ENCODE peak calls at places on chromosomes 5 and 9, in seven cellular contexts. One of them, this sample, is unnamed.

GRCh38 chr5:73867344-73868335 is 241.6 kb downstream of the ARHGEF28 start:
- DNase-seq in stimulated activated CD8-positive, alpha-beta memory T cell treated with anti-CD3 and anti-CD28 coated beads, Interleukin-4, amount 100 ng/mL, for 4 hours: no peak
- DNase-seq in central memory CD4-positive, alpha-beta T cell: no peak
- DNase-seq in GM19239: no peak
- DNase-seq in NCI-H526: no peak
- DNase-seq in T-helper 2 cell: no peak
- DNase-seq in AG09309: no peak
- DNase-seq in this sample: peak

GRCh38 chr9:4967521-4967920 is 17.6 kb upstream of the JAK2 start:
- DNase-seq in AG09309: no peak
- DNase-seq in NCI-H526: no peak
- DNase-seq in T-helper 2 cell: no peak
- DNase-seq in stimulated activated CD8-positive, alpha-beta memory T cell treated with anti-CD3 and anti-CD28 coated beads, Interleukin-4, amount 100 ng/mL, for 4 hours: no peak
- DNase-seq in GM19239: no peak
- DNase-seq in central memory CD4-positive, alpha-beta T cell: no peak
- DNase-seq in this sample: no peak

GRCh38 chr5:7324919-7325318 is 71.0 kb upstream of the ADCY2 start:
- DNase-seq in NCI-H526: no peak
- DNase-seq in central memory CD4-positive, alpha-beta T cell: no peak
- DNase-seq in stimulated activated CD8-positive, alpha-beta memory T cell treated with anti-CD3 and anti-CD28 coated beads, Interleukin-4, amount 100 ng/mL, for 4 hours: no peak
- DNase-seq in AG09309: no peak
- DNase-seq in T-helper 2 cell: no peak
- DNase-seq in GM19239: no peak
- DNase-seq in this sample: no peak

GRCh38 chr5:168368854-168369253 is 77.4 kb downstream of the WWC1 start:
- DNase-seq in NCI-H526: no peak
- DNase-seq in GM19239: no peak
- DNase-seq in stimulated activated CD8-positive, alpha-beta memory T cell treated with anti-CD3 and anti-CD28 coated beads, Interleukin-4, amount 100 ng/mL, for 4 hours: no peak
- DNase-seq in T-helper 2 cell: no peak
- DNase-seq in central memory CD4-positive, alpha-beta T cell: no peak
- DNase-seq in AG09309: no peak
- DNase-seq in this sample: no peak

GRCh38 chr9:3993783-3994182 is 306.1 kb downstream of the GLIS3 start:
- DNase-seq in NCI-H526: no peak
- DNase-seq in central memory CD4-positive, alpha-beta T cell: no peak
- DNase-seq in T-helper 2 cell: no peak
- DNase-seq in AG09309: no peak
- DNase-seq in stimulated activated CD8-positive, alpha-beta memory T cell treated with anti-CD3 and anti-CD28 coated beads, Interleukin-4, amount 100 ng/mL, for 4 hours: no peak
- DNase-seq in GM19239: no peak
- DNase-seq in this sample: no peak

GRCh38 chr5:172414618-172415599 is 39.4 kb downstream of the SH3PXD2B start:
- DNase-seq in NCI-H526: no peak
- DNase-seq in T-helper 2 cell: no peak
- DNase-seq in stimulated activated CD8-positive, alpha-beta memory T cell treated with anti-CD3 and anti-CD28 coated beads, Interleukin-4, amount 100 ng/mL, for 4 hours: no peak
- DNase-seq in AG09309: no peak
- DNase-seq in GM19239: no peak
- DNase-seq in central memory CD4-positive, alpha-beta T cell: no peak
- DNase-seq in this sample: peak

GRCh38 chr5:137659209-137659608 is 76.7 kb downstream of the KLHL3 start:
- DNase-seq in NCI-H526: no peak
- DNase-seq in stimulated activated CD8-positive, alpha-beta memory T cell treated with anti-CD3 and anti-CD28 coated beads, Interleukin-4, amount 100 ng/mL, for 4 hours: no peak
- DNase-seq in central memory CD4-positive, alpha-beta T cell: no peak
- DNase-seq in AG09309: no peak
- DNase-seq in T-helper 2 cell: no peak
- DNase-seq in GM19239: no peak
- DNase-seq in this sample: no peak

GRCh38 chr9:17481565-17481964 is 97.3 kb upstream of the SH3GL2 start:
- DNase-seq in central memory CD4-positive, alpha-beta T cell: no peak
- DNase-seq in AG09309: no peak
- DNase-seq in NCI-H526: no peak
- DNase-seq in GM19239: no peak
- DNase-seq in T-helper 2 cell: no peak
- DNase-seq in stimulated activated CD8-positive, alpha-beta memory T cell treated with anti-CD3 and anti-CD28 coated beads, Interleukin-4, amount 100 ng/mL, for 4 hours: no peak
- DNase-seq in this sample: no peak

GRCh38 chr9:18857334-18857733 is 175.7 kb downstream of the SAXO1 start:
- DNase-seq in NCI-H526: no peak
- DNase-seq in central memory CD4-positive, alpha-beta T cell: no peak
- DNase-seq in GM19239: no peak
- DNase-seq in AG09309: no peak
- DNase-seq in stimulated activated CD8-positive, alpha-beta memory T cell treated with anti-CD3 and anti-CD28 coated beads, Interleukin-4, amount 100 ng/mL, for 4 hours: no peak
- DNase-seq in T-helper 2 cell: no peak
- DNase-seq in this sample: no peak

GRCh38 chr9:97632406-97632991 is 669 bp downstream of the TSTD2 start:
- DNase-seq in NCI-H526: peak
- DNase-seq in T-helper 2 cell: no peak
- DNase-seq in AG09309: peak
- DNase-seq in stimulated activated CD8-positive, alpha-beta memory T cell treated with anti-CD3 and anti-CD28 coated beads, Interleukin-4, amount 100 ng/mL, for 4 hours: no peak
- DNase-seq in GM19239: no peak
- DNase-seq in central memory CD4-positive, alpha-beta T cell: no peak
- DNase-seq in this sample: no peak

GRCh38 chr5:121221483-121221882 is 630.2 kb upstream of the FTMT start:
- DNase-seq in stimulated activated CD8-positive, alpha-beta memory T cell treated with anti-CD3 and anti-CD28 coated beads, Interleukin-4, amount 100 ng/mL, for 4 hours: no peak
- DNase-seq in NCI-H526: no peak
- DNase-seq in central memory CD4-positive, alpha-beta T cell: no peak
- DNase-seq in AG09309: no peak
- DNase-seq in T-helper 2 cell: no peak
- DNase-seq in GM19239: no peak
- DNase-seq in this sample: no peak

GRCh38 chr5:33631786-33632185 is 191.0 kb downstream of the TARS1 start:
- DNase-seq in T-helper 2 cell: no peak
- DNase-seq in AG09309: no peak
- DNase-seq in central memory CD4-positive, alpha-beta T cell: no peak
- DNase-seq in GM19239: no peak
- DNase-seq in stimulated activated CD8-positive, alpha-beta memory T cell treated with anti-CD3 and anti-CD28 coated beads, Interleukin-4, amount 100 ng/mL, for 4 hours: no peak
- DNase-seq in NCI-H526: no peak
- DNase-seq in this sample: peak

GRCh38 chr5:6667648-6668047 is 34.4 kb downstream of the SRD5A1 start:
- DNase-seq in AG09309: no peak
- DNase-seq in T-helper 2 cell: no peak
- DNase-seq in NCI-H526: no peak
- DNase-seq in stimulated activated CD8-positive, alpha-beta memory T cell treated with anti-CD3 and anti-CD28 coated beads, Interleukin-4, amount 100 ng/mL, for 4 hours: no peak
- DNase-seq in GM19239: no peak
- DNase-seq in central memory CD4-positive, alpha-beta T cell: no peak
- DNase-seq in this sample: no peak

GRCh38 chr5:81544351-81545001 is 150.5 kb upstream of the ACOT12 start:
- DNase-seq in T-helper 2 cell: no peak
- DNase-seq in GM19239: no peak
- DNase-seq in stimulated activated CD8-positive, alpha-beta memory T cell treated with anti-CD3 and anti-CD28 coated beads, Interleukin-4, amount 100 ng/mL, for 4 hours: no peak
- DNase-seq in AG09309: no peak
- DNase-seq in central memory CD4-positive, alpha-beta T cell: no peak
- DNase-seq in NCI-H526: no peak
- DNase-seq in this sample: no peak

GRCh38 chr9:135547756-135548736 is 2.1 kb downstream of the OBP2A start:
- DNase-seq in T-helper 2 cell: no peak
- DNase-seq in AG09309: no peak
- DNase-seq in central memory CD4-positive, alpha-beta T cell: no peak
- DNase-seq in stimulated activated CD8-positive, alpha-beta memory T cell treated with anti-CD3 and anti-CD28 coated beads, Interleukin-4, amount 100 ng/mL, for 4 hours: no peak
- DNase-seq in GM19239: no peak
- DNase-seq in NCI-H526: no peak
- DNase-seq in this sample: no peak

GRCh38 chr5:141747152-141747640 is 65.2 kb upstream of the ARAP3 start:
- DNase-seq in AG09309: no peak
- DNase-seq in T-helper 2 cell: no peak
- DNase-seq in GM19239: no peak
- DNase-seq in stimulated activated CD8-positive, alpha-beta memory T cell treated with anti-CD3 and anti-CD28 coated beads, Interleukin-4, amount 100 ng/mL, for 4 hours: no peak
- DNase-seq in NCI-H526: peak
- DNase-seq in central memory CD4-positive, alpha-beta T cell: no peak
- DNase-seq in this sample: peak

GRCh38 chr5:43336159-43336558 is 22.9 kb upstream of the HMGCS1 start:
- DNase-seq in T-helper 2 cell: no peak
- DNase-seq in GM19239: no peak
- DNase-seq in NCI-H526: no peak
- DNase-seq in AG09309: no peak
- DNase-seq in central memory CD4-positive, alpha-beta T cell: no peak
- DNase-seq in stimulated activated CD8-positive, alpha-beta memory T cell treated with anti-CD3 and anti-CD28 coated beads, Interleukin-4, amount 100 ng/mL, for 4 hours: no peak
- DNase-seq in this sample: peak

GRCh38 chr9:88808019-88808656 is 183.1 kb upstream of the S1PR3 start:
- DNase-seq in AG09309: no peak
- DNase-seq in stimulated activated CD8-positive, alpha-beta memory T cell treated with anti-CD3 and anti-CD28 coated beads, Interleukin-4, amount 100 ng/mL, for 4 hours: no peak
- DNase-seq in central memory CD4-positive, alpha-beta T cell: no peak
- DNase-seq in GM19239: no peak
- DNase-seq in T-helper 2 cell: no peak
- DNase-seq in NCI-H526: no peak
- DNase-seq in this sample: no peak

GRCh38 chr9:129720865-129721545 is 31.8 kb downstream of the PTGES start:
- DNase-seq in central memory CD4-positive, alpha-beta T cell: no peak
- DNase-seq in NCI-H526: no peak
- DNase-seq in AG09309: no peak
- DNase-seq in stimulated activated CD8-positive, alpha-beta memory T cell treated with anti-CD3 and anti-CD28 coated beads, Interleukin-4, amount 100 ng/mL, for 4 hours: no peak
- DNase-seq in GM19239: no peak
- DNase-seq in T-helper 2 cell: no peak
- DNase-seq in this sample: no peak

GRCh38 chr9:133366435-133366834 is 9.4 kb downstream of the SURF4 start:
- DNase-seq in stimulated activated CD8-positive, alpha-beta memory T cell treated with anti-CD3 and anti-CD28 coated beads, Interleukin-4, amount 100 ng/mL, for 4 hours: no peak
- DNase-seq in T-helper 2 cell: no peak
- DNase-seq in AG09309: no peak
- DNase-seq in GM19239: no peak
- DNase-seq in central memory CD4-positive, alpha-beta T cell: no peak
- DNase-seq in NCI-H526: no peak
- DNase-seq in this sample: no peak

GRCh38 chr9:137836151-137836830 is 41.3 kb upstream of the CACNA1B start:
- DNase-seq in AG09309: no peak
- DNase-seq in GM19239: no peak
- DNase-seq in NCI-H526: no peak
- DNase-seq in stimulated activated CD8-positive, alpha-beta memory T cell treated with anti-CD3 and anti-CD28 coated beads, Interleukin-4, amount 100 ng/mL, for 4 hours: no peak
- DNase-seq in T-helper 2 cell: no peak
- DNase-seq in central memory CD4-positive, alpha-beta T cell: no peak
- DNase-seq in this sample: no peak

GRCh38 chr5:21171038-21171437 is 1183.0 kb upstream of the CDH18 start:
- DNase-seq in NCI-H526: no peak
- DNase-seq in T-helper 2 cell: no peak
- DNase-seq in stimulated activated CD8-positive, alpha-beta memory T cell treated with anti-CD3 and anti-CD28 coated beads, Interleukin-4, amount 100 ng/mL, for 4 hours: no peak
- DNase-seq in GM19239: no peak
- DNase-seq in AG09309: no peak
- DNase-seq in central memory CD4-positive, alpha-beta T cell: no peak
- DNase-seq in this sample: no peak

GRCh38 chr9:13033959-13034695 is 245.4 kb downstream of the MPDZ start:
- DNase-seq in AG09309: no peak
- DNase-seq in NCI-H526: peak
- DNase-seq in central memory CD4-positive, alpha-beta T cell: no peak
- DNase-seq in GM19239: peak
- DNase-seq in T-helper 2 cell: no peak
- DNase-seq in stimulated activated CD8-positive, alpha-beta memory T cell treated with anti-CD3 and anti-CD28 coated beads, Interleukin-4, amount 100 ng/mL, for 4 hours: no peak
- DNase-seq in this sample: peak

GRCh38 chr5:134086943-134087305 is 27.6 kb upstream of the TCF7 start:
- DNase-seq in NCI-H526: no peak
- DNase-seq in central memory CD4-positive, alpha-beta T cell: peak
- DNase-seq in GM19239: no peak
- DNase-seq in stimulated activated CD8-positive, alpha-beta memory T cell treated with anti-CD3 and anti-CD28 coated beads, Interleukin-4, amount 100 ng/mL, for 4 hours: peak
- DNase-seq in T-helper 2 cell: peak
- DNase-seq in AG09309: no peak
- DNase-seq in this sample: no peak

GRCh38 chr5:74326571-74327338 is 313.8 kb downstream of the ENC1 start:
- DNase-seq in GM19239: peak
- DNase-seq in T-helper 2 cell: peak
- DNase-seq in central memory CD4-positive, alpha-beta T cell: peak
- DNase-seq in AG09309: peak
- DNase-seq in NCI-H526: no peak
- DNase-seq in stimulated activated CD8-positive, alpha-beta memory T cell treated with anti-CD3 and anti-CD28 coated beads, Interleukin-4, amount 100 ng/mL, for 4 hours: peak
- DNase-seq in this sample: peak

GRCh38 chr5:138844812-138845513 is 30.2 kb downstream of the LRRTM2 start:
- DNase-seq in central memory CD4-positive, alpha-beta T cell: no peak
- DNase-seq in stimulated activated CD8-positive, alpha-beta memory T cell treated with anti-CD3 and anti-CD28 coated beads, Interleukin-4, amount 100 ng/mL, for 4 hours: no peak
- DNase-seq in T-helper 2 cell: no peak
- DNase-seq in NCI-H526: no peak
- DNase-seq in GM19239: no peak
- DNase-seq in AG09309: peak
- DNase-seq in this sample: peak

GRCh38 chr9:134720796-134721195 is 79.2 kb downstream of the COL5A1 start:
- DNase-seq in stimulated activated CD8-positive, alpha-beta memory T cell treated with anti-CD3 and anti-CD28 coated beads, Interleukin-4, amount 100 ng/mL, for 4 hours: no peak
- DNase-seq in central memory CD4-positive, alpha-beta T cell: no peak
- DNase-seq in GM19239: no peak
- DNase-seq in AG09309: no peak
- DNase-seq in T-helper 2 cell: no peak
- DNase-seq in NCI-H526: no peak
- DNase-seq in this sample: no peak

GRCh38 chr9:130117816-130118632 is 54.2 kb upstream of the NCS1 start:
- DNase-seq in GM19239: no peak
- DNase-seq in central memory CD4-positive, alpha-beta T cell: no peak
- DNase-seq in AG09309: no peak
- DNase-seq in stimulated activated CD8-positive, alpha-beta memory T cell treated with anti-CD3 and anti-CD28 coated beads, Interleukin-4, amount 100 ng/mL, for 4 hours: no peak
- DNase-seq in NCI-H526: no peak
- DNase-seq in T-helper 2 cell: no peak
- DNase-seq in this sample: peak

This sample was measured in A172.